ENCODE peak calls at places on chromosomes 12 and 14, in nine cellular contexts. N, W, S, Q, R, D, X, E and U are unnamed samples.

GRCh38 chr14:86481105-86481504 is 951.2 kb downstream of the FLRT2 start:
- DNase-seq in N (no peak), W (no peak), S (peak; percentile 34), Q (no peak), R (no peak), D (no peak), X (no peak), E (no peak), U (no peak)

GRCh38 chr12:84604541-84604940 is 308.1 kb downstream of the SLC6A15 start:
- DNase-seq in N (no peak), W (no peak), S (peak; percentile 58), Q (no peak), R (no peak), D (no peak), X (no peak), E (no peak), U (no peak)

GRCh38 chr12:1218369-1218768 is 227.3 kb downstream of the ERC1 start:
- DNase-seq in N (no peak), W (no peak), S (peak; percentile 18), Q (no peak), R (no peak), D (no peak), X (no peak), E (no peak), U (no peak)

GRCh38 chr14:23442721-23443356 is 7.4 kb upstream of the MYH7 start:
- DNase-seq in N (peak; percentile 38), W (no peak), S (no peak), Q (no peak), R (no peak), D (no peak), X (no peak), E (no peak), U (no peak)

GRCh38 chr14:81464253-81465001 is 64.3 kb upstream of the STON2 start:
- DNase-seq in N (no peak), W (peak; percentile 35), S (peak; percentile 89), Q (no peak), R (peak; percentile 72), D (peak; percentile 42), X (peak; percentile 30), E (peak; percentile 44), U (peak; percentile 75)

GRCh38 chr12:40474630-40475029 is 217.6 kb upstream of the CNTN1 start:
- DNase-seq in N (no peak), W (no peak), S (no peak), Q (no peak), R (no peak), D (no peak), X (no peak), E (no peak), U (no peak)

GRCh38 chr12:70317781-70318180 is 48.3 kb upstream of the KCNMB4 start:
- DNase-seq in N (no peak), W (peak; percentile 64), S (no peak), Q (no peak), R (no peak), D (no peak), X (no peak), E (no peak), U (peak; percentile 5)

GRCh38 chr14:60506985-60507829 is 1.7 kb upstream of the SIX6 start:
- DNase-seq in N (no peak), W (no peak), S (no peak), Q (no peak), R (no peak), D (peak; percentile 35), X (no peak), E (no peak), U (no peak)

GRCh38 chr14:68219407-68219806 is 399.8 kb downstream of the RAD51B start:
- DNase-seq in N (no peak), W (no peak), S (no peak), Q (no peak), R (no peak), D (peak; percentile 29), X (no peak), E (no peak), U (no peak)

GRCh38 chr12:74794522-74794921 is 256.9 kb downstream of the ATXN7L3B start:
- DNase-seq in N (no peak), W (no peak), S (no peak), Q (no peak), R (no peak), D (no peak), X (no peak), E (no peak), U (no peak)